ENCODE peak calls at places on chromosome 1, in five cellular contexts. X is esophagus muscularis mucosa, G is suprapubic skin, Y is IMR-90, J is tibial nerve. T is an unnamed sample. For H3K9me3, the result is how much of the 10 kb centered on the place peaks cover.

GRCh38 chr1:93979718-93980319 is 70.6 kb upstream of the GCLM start:
- DNase-seq in X (no peak), G (no peak), Y (peak), J (no peak), T (no peak)

GRCh38 chr1:83845437-83846071 is 153.4 kb downstream of the TTLL7 start:
- DNase-seq in J (no peak), X (no peak), Y (no peak), G (no peak), T (no peak)

GRCh38 chr1:26831059-26831458 is 4.6 kb downstream of the ZDHHC18 start:
- DNase-seq in Y (no peak), J (no peak), G (no peak), X (no peak), T (no peak)

GRCh38 chr1:168301664-168302320 is 21.1 kb downstream of the TBX19 start:
- DNase-seq in Y (peak), X (no peak), G (no peak), J (no peak), T (no peak)

GRCh38 chr1:180974236-180974635 is 48.4 kb downstream of the STX6 start:
- DNase-seq in X (no peak), G (no peak), Y (no peak), J (no peak), T (no peak)

GRCh38 chr1:42992043-42992697 is 33.5 kb upstream of the SLC2A1 start:
- DNase-seq in J (no peak), G (no peak), Y (no peak), X (no peak), T (no peak)

GRCh38 chr1:17739050-17739449 is 16.1 kb upstream of the ACTL8 start:
- DNase-seq in J (no peak), Y (no peak), G (no peak), X (no peak), T (no peak)

GRCh38 chr1:209890606-209891330 is 47.2 kb upstream of the SYT14 start:
- DNase-seq in Y (peak), X (peak), G (no peak), J (no peak), T (no peak)

GRCh38 chr1:169288011-169288414 is 79.6 kb downstream of the NME7 start:
- DNase-seq in Y (peak), J (no peak), G (no peak), X (no peak), T (no peak)

GRCh38 chr1:116365857-116366256 is 7.2 kb upstream of the ATP1A1 start:
- DNase-seq in J (no peak), G (no peak), X (no peak), Y (no peak), T (no peak)

GRCh38 chr1:22962558-22962957 is 10.1 kb downstream of the LACTBL1 start:
- DNase-seq in G (no peak), Y (no peak), X (no peak), J (no peak), T (no peak)

GRCh38 chr1:172882385-172882784 is 168.4 kb downstream of the TNFSF18 start:
- DNase-seq in X (no peak), G (no peak), Y (no peak), J (no peak), T (no peak)

GRCh38 chr1:15384301-15384901 is 25.3 kb upstream of the EFHD2 start:
- DNase-seq in Y (no peak), G (no peak), J (no peak), X (no peak), T (no peak)

GRCh38 chr1:195806060-195806459 is 802.2 kb downstream of the KCNT2 start:
- DNase-seq in X (no peak), J (no peak), Y (no peak), G (no peak), T (no peak)

GRCh38 chr1:198435044-198435443 is 105.4 kb downstream of the ATP6V1G3 start:
- DNase-seq in X (no peak), J (no peak), Y (peak), G (no peak), T (no peak)

GRCh38 chr1:186983327-186983726 is 154.6 kb downstream of the PLA2G4A start:
- DNase-seq in X (no peak), Y (peak), G (no peak), J (no peak), T (no peak)

GRCh38 chr1:6418668-6419396 is 887 bp downstream of the HES2 start:
- DNase-seq in X (no peak), Y (no peak), G (no peak), J (no peak), T (no peak)

GRCh38 chr1:18118491-18118890 is 10.9 kb downstream of the IGSF21 start:
- DNase-seq in J (no peak), X (no peak), G (no peak), Y (no peak), T (no peak)

GRCh38 chr1:15676688-15677661 is 7.1 kb upstream of the PLEKHM2 start:
- DNase-seq in G (no peak), Y (no peak), X (no peak), J (no peak), T (no peak)

GRCh38 chr1:195785830-195786229 is 822.4 kb downstream of the KCNT2 start:
- DNase-seq in Y (no peak), G (no peak), J (no peak), X (no peak), T (no peak)

GRCh38 chr1:88650676-88651418 is 33.2 kb upstream of the PKN2 start:
- DNase-seq in X (no peak), G (no peak), Y (peak), J (no peak), T (no peak)

GRCh38 chr1:154485106-154485505 is 16.9 kb upstream of the TDRD10 start:
- DNase-seq in Y (no peak), X (no peak), J (no peak), G (peak), T (peak)

GRCh38 chr1:224438989-224439388 is 4.4 kb upstream of the WDR26 start:
- DNase-seq in X (no peak), G (no peak), Y (no peak), J (no peak), T (no peak)

GRCh38 chr1:89262643-89263042 is 10.0 kb downstream of the GBP5 start:
- DNase-seq in G (no peak), Y (peak), X (no peak), J (no peak), T (no peak)

GRCh38 chr1:160373696-160374095 is 6.8 kb downstream of the NHLH1 start:
- DNase-seq in Y (peak), X (no peak), J (no peak), G (no peak), T (no peak)

GRCh38 chr1:42035830-42036604 is 117.2 kb upstream of the GUCA2B start:
- DNase-seq in Y (peak), X (peak), J (peak), G (peak), T (peak)

GRCh38 chr1:70387507-70387906 is 23.6 kb upstream of the CTH start:
- DNase-seq in X (peak), G (no peak), J (no peak), Y (no peak), T (no peak)

DNA sequence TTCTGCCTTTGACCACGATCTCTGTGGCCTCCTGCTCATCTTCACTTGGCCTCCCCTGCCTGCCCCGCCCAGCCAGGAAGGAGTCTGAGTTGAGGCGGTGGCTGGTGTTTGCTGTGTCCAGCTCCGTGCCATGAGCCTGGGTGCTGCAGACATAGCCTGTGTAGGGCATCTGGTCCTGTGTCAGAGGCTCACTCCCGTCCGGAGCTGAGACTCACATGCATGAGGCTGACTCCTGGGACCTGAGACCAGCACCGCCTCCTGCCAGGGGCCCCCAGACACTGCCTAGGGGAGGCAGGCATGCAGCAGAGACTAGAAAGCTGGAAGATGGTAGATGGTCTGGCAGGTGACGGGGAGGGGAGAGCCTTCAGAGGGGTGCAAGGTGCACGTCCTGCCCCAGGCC is 52.2 kb upstream of the TTC34 start:
- DNase-seq in J (no peak), X (no peak), G (no peak), Y (no peak), T (no peak)
- H3K9me3 ChIP-seq in J (under half), X (under half), G (under half), Y (under half), T (under half)

DNA sequence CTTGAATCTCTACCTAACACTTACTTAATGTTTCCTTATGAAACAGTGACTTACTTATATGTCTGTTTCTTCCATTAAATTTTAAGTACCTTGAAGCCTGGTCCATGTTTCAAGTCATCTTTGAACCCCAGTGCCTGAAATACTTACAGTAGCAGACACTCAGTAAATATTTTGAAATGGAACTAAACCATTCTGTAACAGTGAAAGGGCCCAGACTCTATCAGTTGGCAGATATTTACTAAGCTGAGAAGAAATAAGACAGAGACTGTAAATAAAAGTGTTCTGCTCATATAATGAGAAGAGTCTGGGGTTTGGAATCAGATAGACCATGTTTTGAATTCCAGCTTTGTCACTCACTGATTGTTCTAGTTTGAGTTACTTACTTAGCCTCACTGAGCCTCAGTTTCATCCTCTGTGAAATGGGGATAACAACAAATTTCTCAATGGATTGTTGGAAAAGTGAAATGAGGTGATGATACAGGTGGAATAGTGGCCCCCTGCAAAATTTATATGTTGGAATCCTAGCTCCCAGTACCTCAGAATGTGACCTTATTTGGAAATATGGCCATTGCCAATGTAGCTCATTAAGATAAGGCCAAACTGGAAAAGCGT is 19.3 kb upstream of the C1orf21 start:
- DNase-seq in Y (no peak), J (no peak), G (no peak), X (no peak), T (no peak)
- TF ChIP-seq POLR2A in Y (no peak), J (no peak), G (no peak), X (no peak), T (no peak)

GRCh38 chr1:231036416-231036815 is 3.6 kb downstream of the FAM89A start:
- DNase-seq in G (no peak), J (no peak), X (no peak), Y (no peak), T (no peak)
- H3K4me3 ChIP-seq in G (no peak), J (no peak), X (no peak), Y (no peak), T (no peak)

DNA sequence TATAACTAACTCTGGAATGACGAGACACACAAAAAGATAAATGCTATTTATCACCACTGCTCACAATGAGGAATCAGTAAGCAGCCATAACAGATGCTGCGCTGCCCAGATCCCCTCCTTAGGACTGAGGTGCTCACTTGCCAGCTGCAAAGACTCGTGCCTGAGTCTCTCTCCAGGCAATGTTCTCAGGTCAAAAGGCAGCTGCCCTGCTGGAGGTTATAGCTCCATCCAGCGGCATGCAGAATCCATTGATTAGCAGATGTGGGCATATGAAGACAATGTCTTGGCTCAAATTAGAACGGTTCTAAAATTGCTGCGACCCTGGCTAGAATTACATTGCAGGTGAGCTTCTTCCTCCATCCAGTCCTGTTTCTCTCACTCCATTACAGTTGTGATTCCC is 328.2 kb upstream of the CHRM3 start:
- DNase-seq in X (no peak), G (no peak), Y (no peak), J (no peak), T (no peak)
- H3K9me3 ChIP-seq in X (under half), G (under half), Y (under half), J (under half), T (under half)

GRCh38 chr1:48765335-48765734 is 11.4 kb downstream of the BEND5 start:
- DNase-seq in X (no peak), G (no peak), Y (no peak), J (no peak), T (no peak)
- TF ChIP-seq POLR2A in X (no peak), G (no peak), Y (no peak), J (no peak), T (no peak)

DNA sequence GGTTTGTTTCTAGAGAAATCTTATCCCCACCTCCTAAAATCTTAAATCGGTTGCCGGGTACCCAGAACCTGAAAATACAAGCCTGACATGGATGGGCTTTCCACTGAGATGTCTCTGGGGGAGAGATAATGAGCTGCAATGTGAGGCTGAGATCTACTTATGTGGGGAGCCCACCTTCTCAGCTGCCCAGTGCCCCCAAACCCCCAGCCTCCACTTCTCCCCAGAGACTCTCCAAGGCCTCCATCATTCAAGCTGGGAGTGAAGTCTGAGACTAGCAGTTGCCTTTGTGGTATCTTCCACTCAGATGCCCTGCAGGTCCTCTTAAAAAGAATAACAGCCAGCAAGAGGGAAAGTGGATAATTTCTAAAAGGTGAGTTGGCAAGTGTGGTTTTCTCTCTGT is 11.7 kb upstream of the ACTRT2 start:
- DNase-seq in Y (no peak), J (no peak), G (no peak), X (no peak), T (no peak)
- H3K4me3 ChIP-seq in Y (no peak), J (no peak), G (no peak), X (no peak), T (no peak)

GRCh38 chr1:152497273-152497672 is 13.3 kb upstream of the LCE5A start:
- DNase-seq in G (no peak), Y (no peak), J (no peak), X (no peak), T (no peak)
- H3K9me3 ChIP-seq in G (under half), Y (under half), J (under half), X (under half), T (under half)

GRCh38 chr1:20648438-20648837 is 12.7 kb downstream of the DDOST start:
- DNase-seq in X (no peak), G (no peak), J (no peak), Y (no peak), T (no peak)

GRCh38 chr1:20645414-20645813 is 12.2 kb downstream of the PINK1 start:
- DNase-seq in X (no peak), Y (no peak), J (no peak), G (no peak), T (no peak)

GRCh38 chr1:20652300-20652699 is 8.9 kb downstream of the DDOST start:
- DNase-seq in Y (no peak), X (no peak), J (no peak), G (no peak), T (no peak)

GRCh38 chr1:20644416-20644815 is 11.2 kb downstream of the PINK1 start:
- DNase-seq in Y (no peak), X (no peak), G (no peak), J (no peak), T (no peak)

DNA sequence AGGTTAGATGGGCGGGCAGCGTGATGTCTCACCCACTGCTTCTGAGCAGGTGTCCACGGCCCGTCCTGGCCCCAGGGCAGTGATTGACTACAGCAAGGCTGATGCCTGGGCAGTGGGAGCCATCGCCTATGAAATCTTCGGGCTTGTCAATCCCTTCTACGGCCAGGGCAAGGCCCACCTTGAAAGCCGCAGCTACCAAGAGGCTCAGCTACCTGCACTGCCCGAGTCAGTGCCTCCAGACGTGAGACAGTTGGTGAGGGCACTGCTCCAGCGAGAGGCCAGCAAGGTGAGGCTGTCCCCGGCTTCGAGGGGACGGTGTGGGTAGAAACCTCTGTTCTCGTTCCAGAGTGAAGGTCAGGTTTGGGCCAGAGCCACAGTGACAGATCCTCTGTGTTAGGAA is 12.2 kb downstream of the DDOST start:
- DNase-seq in G (no peak), Y (no peak), X (no peak), J (no peak), T (no peak)
- TF ChIP-seq POLR2A in G (no peak), Y (no peak), X (no peak), J (no peak), T (no peak)